ENCODE peak calls at places on chromosomes 16 and 17, in nine cellular contexts. Y is CD8-positive, alpha-beta memory T cell; E is dorsolateral prefrontal cortex; U is cardiac fibroblast; W is cardiac muscle cell; Q is fibroblast of lung; G is transverse colon; S is AG04450; X is kidney epithelial cell. C is an unnamed sample.

GRCh38 chr16:23858496-23859062 is 22.8 kb downstream of the PRKCB start:
- DNase-seq in X (no peak), E (no peak), W (no peak), Y (no peak), Q (no peak), U (no peak), G (no peak), S (no peak), C (no peak)

GRCh38 chr16:9484901-9485300 is 393.5 kb downstream of the HAPSTR1 start:
- DNase-seq in W (no peak), S (no peak), U (no peak), X (no peak), Y (no peak), G (no peak), E (no peak), Q (no peak), C (no peak)

GRCh38 chr17:52170963-52171572 is 12.6 kb upstream of the CA10 start:
- DNase-seq in U (peak), X (no peak), E (no peak), S (no peak), Q (no peak), Y (no peak), W (peak), G (no peak), C (no peak)

GRCh38 chr17:2937331-2938003 is 125.9 kb downstream of the OR1D5 start:
- DNase-seq in E (no peak), Y (no peak), G (no peak), Q (peak), X (no peak), W (no peak), S (no peak), U (no peak), C (no peak)

GRCh38 chr16:17474037-17474436 is 3.3 kb upstream of the XYLT1 start:
- DNase-seq in Y (no peak), Q (no peak), X (no peak), E (no peak), G (no peak), S (no peak), W (no peak), U (peak), C (no peak)

GRCh38 chr16:56625943-56626654 is 518 bp downstream of the MT1E start:
- DNase-seq in Y (no peak), U (peak), X (no peak), G (peak), Q (peak), E (no peak), W (no peak), S (no peak), C (no peak)

GRCh38 chr16:83248735-83249469 is 558.9 kb upstream of the HSBP1 start:
- DNase-seq in G (no peak), S (no peak), E (no peak), Q (no peak), W (peak), U (no peak), Y (no peak), X (no peak), C (no peak)

GRCh38 chr17:31495049-31495885 is 103.8 kb downstream of the RAB11FIP4 start:
- DNase-seq in Q (no peak), U (no peak), E (no peak), G (peak), W (no peak), X (no peak), S (no peak), Y (no peak), C (no peak)

GRCh38 chr16:28989363-28989762 is 4.5 kb downstream of the LAT start:
- DNase-seq in G (no peak), U (no peak), Q (no peak), Y (no peak), S (no peak), X (no peak), W (no peak), E (no peak), C (no peak)

GRCh38 chr17:58402047-58402446 is 15.3 kb downstream of the RNF43 start:
- DNase-seq in S (no peak), X (no peak), Q (no peak), Y (no peak), G (no peak), W (no peak), E (no peak), U (peak), C (no peak)

GRCh38 chr16:69270395-69270794 is 40.8 kb upstream of the VPS4A start:
- DNase-seq in Q (peak), G (no peak), W (no peak), Y (no peak), S (no peak), X (no peak), E (no peak), U (peak), C (no peak)

GRCh38 chr16:72311426-72311825 is 139.5 kb upstream of the PMFBP1 start:
- DNase-seq in E (no peak), U (no peak), S (no peak), Q (no peak), X (no peak), W (no peak), Y (no peak), G (no peak), C (no peak)

GRCh38 chr16:11639008-11639562 is 29.2 kb upstream of the SNN start:
- DNase-seq in U (no peak), X (no peak), E (no peak), Q (no peak), W (no peak), G (no peak), S (no peak), Y (no peak), C (no peak)

GRCh38 chr16:55264949-55265348 is 59.1 kb upstream of the IRX6 start:
- DNase-seq in U (no peak), Q (no peak), Y (no peak), W (no peak), E (no peak), G (no peak), X (no peak), S (no peak), C (no peak)

GRCh38 chr17:42655528-42655927 is 3.6 kb upstream of the TUBG2 start:
- DNase-seq in G (no peak), Q (peak), E (no peak), W (no peak), S (no peak), X (peak), U (peak), Y (no peak), C (no peak)

GRCh38 chr16:50695017-50696000 is 1.9 kb downstream of the NOD2 start:
- DNase-seq in Y (no peak), X (no peak), S (no peak), G (no peak), W (no peak), U (no peak), E (no peak), Q (no peak), C (no peak)

GRCh38 chr17:41835800-41836549 is at the start of gene NT5C3B:
- DNase-seq in Y (peak), X (no peak), W (peak), U (no peak), S (no peak), Q (no peak), E (peak), G (peak), C (no peak)

GRCh38 chr17:60899115-60899514 is 221.5 kb downstream of the BCAS3 start:
- DNase-seq in Q (no peak), X (no peak), W (no peak), G (no peak), E (no peak), S (no peak), U (no peak), Y (no peak), C (no peak)

GRCh38 chr17:57668332-57668731 is 76.8 kb downstream of the CCDC182 start:
- DNase-seq in S (no peak), G (no peak), Y (no peak), Q (no peak), X (no peak), W (peak), E (no peak), U (no peak), C (no peak)

GRCh38 chr16:80993293-80993691 is 13.4 kb downstream of the CMC2 start:
- DNase-seq in E (no peak), S (peak), X (peak), G (no peak), W (peak), Y (no peak), U (peak), Q (peak), C (peak)

GRCh38 chr17:77343031-77343866 is 202.5 kb downstream of the SEC14L1 start:
- DNase-seq in W (no peak), Q (no peak), E (no peak), X (no peak), U (no peak), G (no peak), Y (no peak), S (no peak), C (no peak)

GRCh38 chr17:1227917-1228751 is 42.1 kb upstream of the BHLHA9 start:
- DNase-seq in E (no peak), Y (no peak), W (peak), X (no peak), G (peak), Q (no peak), S (no peak), U (no peak), C (no peak)

GRCh38 chr17:44105483-44105882 is 18.0 kb downstream of the HDAC5 start:
- DNase-seq in Y (no peak), X (no peak), E (no peak), Q (no peak), U (no peak), S (no peak), W (no peak), G (no peak), C (no peak)

GRCh38 chr16:73750639-73751038 is 546.0 kb upstream of the PSMD7 start:
- DNase-seq in W (no peak), G (no peak), E (no peak), Y (no peak), U (no peak), S (no peak), Q (no peak), X (no peak), C (no peak)

GRCh38 chr17:27473748-27474609 is 17.7 kb downstream of the KSR1 start:
- DNase-seq in Q (no peak), X (no peak), Y (peak), G (no peak), W (peak), U (no peak), S (no peak), E (no peak), C (no peak)

GRCh38 chr16:19119564-19119963 is 5.8 kb downstream of the ITPRIPL2 start:
- DNase-seq in Y (no peak), Q (peak), W (no peak), S (peak), G (no peak), X (no peak), U (peak), E (no peak), C (peak)

GRCh38 chr16:86398622-86399021 is 111.7 kb upstream of the FOXF1 start:
- DNase-seq in X (no peak), U (peak), E (no peak), Q (peak), Y (no peak), G (no peak), W (no peak), S (peak), C (no peak)

GRCh38 chr16:57564571-57565270 is 22.3 kb downstream of the ADGRG5 start:
- DNase-seq in Q (peak), W (no peak), X (peak), U (peak), Y (no peak), G (no peak), S (no peak), E (no peak), C (no peak)

GRCh38 chr16:67449739-67450138 is 18.8 kb downstream of the HSD11B2 start:
- DNase-seq in Y (no peak), U (no peak), W (no peak), Q (peak), E (no peak), G (no peak), S (no peak), X (no peak), C (no peak)

GRCh38 chr16:29943846-29944669 is 17.8 kb upstream of the TMEM219 start:
- DNase-seq in W (peak), Q (peak), U (peak), X (peak), Y (no peak), G (peak), S (peak), E (no peak), C (peak)

GRCh38 chr17:14581181-14581830 is 280.4 kb downstream of the HS3ST3B1 start:
- DNase-seq in Q (no peak), E (no peak), G (no peak), Y (no peak), U (no peak), W (no peak), S (no peak), X (no peak), C (no peak)

GRCh38 chr16:77113835-77114234 is 77.2 kb upstream of the MON1B start:
- DNase-seq in G (no peak), X (no peak), E (no peak), Y (no peak), U (no peak), Q (no peak), W (no peak), S (no peak), C (no peak)

GRCh38 chr16:55464375-55464774 is 14.6 kb upstream of the MMP2 start:
- DNase-seq in E (no peak), S (no peak), Q (no peak), G (no peak), U (no peak), W (no peak), X (no peak), Y (no peak), C (no peak)

GRCh38 chr16:87685766-87686165 is 80.0 kb downstream of the KLHDC4 start:
- DNase-seq in X (no peak), S (no peak), U (no peak), E (no peak), Y (no peak), Q (no peak), G (no peak), W (no peak), C (no peak)

GRCh38 chr16:46918905-46919792 is 35.0 kb downstream of the GPT2 start:
- DNase-seq in Y (no peak), S (no peak), W (no peak), E (no peak), Q (no peak), G (peak), X (no peak), U (no peak), C (no peak)

DNA sequence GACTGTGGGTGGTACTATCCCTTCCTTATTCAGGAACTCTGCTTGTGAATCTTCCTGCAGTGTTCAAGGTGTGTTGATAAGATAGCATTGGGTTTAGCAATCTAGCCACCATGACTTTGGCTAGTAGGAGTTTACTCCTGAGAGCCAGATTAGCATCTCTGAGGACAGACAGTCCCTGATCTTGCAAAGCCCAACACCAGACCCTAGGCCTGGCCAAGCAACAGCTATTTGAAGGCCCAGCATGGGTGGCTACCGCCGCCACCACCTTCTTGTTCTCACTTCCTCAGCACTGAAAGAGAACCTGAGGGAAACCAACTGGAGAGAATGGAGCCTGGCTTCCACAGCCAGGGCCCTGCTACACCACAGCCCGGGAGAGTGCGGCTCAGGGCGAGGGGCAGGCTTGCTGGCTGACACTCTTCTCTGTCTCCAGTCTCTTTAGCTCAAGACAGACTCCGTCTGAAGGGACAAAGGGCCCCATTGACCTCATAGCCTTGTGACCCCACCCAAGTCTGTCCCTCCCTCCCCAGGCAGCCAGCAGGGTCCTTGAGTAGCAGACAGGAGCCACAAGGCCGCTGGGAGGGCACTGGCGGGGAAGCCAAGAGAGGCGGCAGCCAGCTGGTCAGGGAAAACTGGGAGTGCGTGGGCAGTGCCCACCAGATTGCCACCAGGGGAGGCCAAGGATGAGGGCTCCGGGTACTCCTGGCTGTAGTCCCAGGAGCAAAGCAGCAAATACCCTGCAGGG is 10.9 kb upstream of the ARHGAP23 start:
- DNase-seq in X (no peak), S (no peak), Y (no peak), U (no peak), E (no peak), W (no peak), Q (no peak), G (no peak), C (no peak)
- H3K4me3 ChIP-seq in X (no peak), S (no peak), Y (no peak), U (no peak), E (no peak), W (no peak), Q (no peak), G (no peak), C (no peak)

GRCh38 chr17:81481011-81481799 is 31.4 kb downstream of the ACTG1 start:
- DNase-seq in W (peak), G (peak), S (no peak), Q (peak), Y (peak), E (peak), U (peak), X (no peak), C (no peak)
- H3K4me3 ChIP-seq in W (peak), G (peak), S (peak), Q (no peak), Y (peak), E (peak), U (peak), X (peak), C (peak)

GRCh38 chr16:82010649-82011048 is 621 bp downstream of the SDR42E1 start:
- DNase-seq in G (no peak), Y (no peak), S (no peak), U (no peak), X (no peak), E (no peak), Q (no peak), W (no peak), C (no peak)

GRCh38 chr16:82008957-82009592 is 2.2 kb downstream of the SDR42E1 start:
- DNase-seq in E (no peak), Q (no peak), S (no peak), G (no peak), U (no peak), X (no peak), W (no peak), Y (no peak), C (no peak)

GRCh38 chr16:82016268-82016667 is 5.0 kb upstream of the SDR42E1 start:
- DNase-seq in X (no peak), Q (peak), U (peak), W (no peak), S (no peak), G (no peak), Y (no peak), E (no peak), C (no peak)

GRCh38 chr16:82007189-82007588 is 4.1 kb downstream of the SDR42E1 start:
- DNase-seq in Q (no peak), U (no peak), W (no peak), X (no peak), E (no peak), G (no peak), Y (no peak), S (no peak), C (no peak)

GRCh38 chr16:82011199-82011641 is at the start of gene SDR42E1:
- DNase-seq in U (no peak), S (no peak), W (no peak), X (no peak), Q (peak), E (no peak), G (peak), Y (peak), C (no peak)
- H3K4me3 ChIP-seq in U (no peak), S (peak), W (no peak), X (peak), Q (no peak), E (no peak), G (peak), Y (peak), C (no peak)

DNA sequence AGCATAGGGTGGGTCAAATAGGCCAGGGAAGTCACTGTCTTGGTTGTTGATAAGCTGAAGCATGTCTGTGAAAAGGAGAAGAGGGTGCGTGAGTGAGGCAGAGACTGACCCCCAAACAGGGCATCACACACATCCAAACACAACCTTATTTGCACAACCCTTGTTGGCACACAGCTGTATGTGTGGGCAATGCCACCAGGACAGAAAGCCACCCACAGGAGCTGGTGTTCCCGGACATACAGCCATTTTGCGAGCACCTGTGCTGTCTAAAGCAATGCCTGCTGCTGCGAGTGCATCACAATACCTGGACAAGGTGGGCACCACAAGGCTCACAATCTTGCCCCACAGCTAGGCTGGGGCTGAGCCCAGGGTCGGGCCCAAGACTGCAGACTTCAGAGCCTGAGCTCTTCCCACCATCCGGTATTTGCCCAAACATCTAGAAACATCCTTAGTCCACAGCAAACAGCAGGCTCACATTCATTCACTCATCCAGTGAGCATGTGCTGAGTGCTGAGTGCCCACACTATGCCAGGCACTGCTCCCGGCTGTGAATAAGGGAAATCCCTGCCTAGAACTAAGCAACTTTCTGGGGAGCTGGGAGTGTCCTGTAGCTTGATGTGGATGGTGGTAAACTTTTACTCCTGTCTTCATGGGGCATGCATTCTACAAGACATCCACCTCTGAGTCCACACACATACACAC is 16.2 kb downstream of the SREBF1 start:
- DNase-seq in Y (no peak), Q (no peak), S (no peak), G (no peak), U (no peak), W (no peak), X (no peak), E (no peak), C (no peak)
- H3K4me3 ChIP-seq in Y (no peak), Q (peak), S (no peak), G (no peak), U (no peak), W (no peak), X (no peak), E (peak), C (no peak)

C was measured in AG04449.